ENCODE peak calls at places on chromosomes 13 and 19, in six cellular contexts. H, Q, R, W, F and D are unnamed samples.

GRCh38 chr19:44856438-44857083 is 10.5 kb downstream of the NECTIN2 start:
- DNase-seq in F (no peak), H (peak; percentile 64), R (peak; percentile 32), W (no peak), Q (no peak), D (no peak)

GRCh38 chr19:9362905-9363304 is at the start of gene ZNF177:
- DNase-seq in R (peak; percentile 22), Q (no peak), F (no peak), H (no peak), W (no peak), D (peak; percentile 79)

GRCh38 chr13:30739646-30740642 is 4.6 kb downstream of the ALOX5AP start:
- DNase-seq in H (no peak), W (peak; percentile 52), Q (no peak), F (peak; percentile 76), R (no peak), D (no peak)

GRCh38 chr19:33300016-33300981 is 2.0 kb downstream of the CEBPA start:
- DNase-seq in W (no peak), H (peak; percentile 55), R (no peak), Q (no peak), F (no peak), D (peak; percentile 32)

GRCh38 chr19:32662186-32662585 is 12.8 kb downstream of the ANKRD27 start:
- DNase-seq in F (no peak), Q (no peak), W (no peak), H (no peak), R (no peak), D (no peak)

GRCh38 chr13:83589816-83590215 is 292.5 kb downstream of the SLITRK1 start:
- DNase-seq in F (no peak), Q (no peak), H (no peak), R (no peak), W (no peak), D (no peak)

GRCh38 chr19:58563034-58563573 is 4.7 kb upstream of the UBE2M start:
- DNase-seq in H (no peak), F (no peak), R (no peak), W (no peak), Q (no peak), D (peak; percentile 78)

GRCh38 chr13:38350114-38350617 is 515 bp downstream of the UFM1 start:
- DNase-seq in W (peak; percentile 35), H (peak; percentile 49), F (no peak), Q (no peak), R (peak; percentile 13), D (peak; percentile 41)

GRCh38 chr19:16627194-16627927 is 643 bp downstream of the MED26 start:
- DNase-seq in H (peak; percentile 10), Q (no peak), R (no peak), F (no peak), W (no peak), D (peak; percentile 44)

GRCh38 chr13:40452038-40452666 is 214.3 kb downstream of the FOXO1 start:
- DNase-seq in F (no peak), H (no peak), W (no peak), R (no peak), Q (no peak), D (no peak)

GRCh38 chr19:32750441-32751055 is 31.0 kb downstream of the TDRD12 start:
- DNase-seq in Q (no peak), R (no peak), W (no peak), F (no peak), H (no peak), D (no peak)

GRCh38 chr19:35225951-35226350 is 2.6 kb downstream of the FAM187B start:
- DNase-seq in F (no peak), H (no peak), W (no peak), Q (no peak), R (no peak), D (no peak)

GRCh38 chr13:73059460-73060250 is 850 bp downstream of the KLF5 start:
- DNase-seq in F (no peak), W (no peak), R (peak; percentile 34), H (peak; percentile 52), Q (no peak), D (no peak)

GRCh38 chr13:112967666-112968379 is 1.2 kb upstream of the MCF2L start:
- DNase-seq in F (no peak), R (no peak), Q (no peak), W (no peak), H (no peak), D (no peak)

GRCh38 chr13:112969692-112970338 is 801 bp downstream of the MCF2L start:
- DNase-seq in H (no peak), F (no peak), W (no peak), Q (no peak), R (no peak), D (peak; percentile 78)

GRCh38 chr13:112970552-112971287 is 1.7 kb downstream of the MCF2L start:
- DNase-seq in H (no peak), Q (no peak), W (no peak), F (no peak), R (no peak), D (no peak)

GRCh38 chr13:112968380-112968909 is 569 bp upstream of the MCF2L start:
- DNase-seq in Q (no peak), R (no peak), H (no peak), F (no peak), W (no peak), D (peak; percentile 82)

DNA sequence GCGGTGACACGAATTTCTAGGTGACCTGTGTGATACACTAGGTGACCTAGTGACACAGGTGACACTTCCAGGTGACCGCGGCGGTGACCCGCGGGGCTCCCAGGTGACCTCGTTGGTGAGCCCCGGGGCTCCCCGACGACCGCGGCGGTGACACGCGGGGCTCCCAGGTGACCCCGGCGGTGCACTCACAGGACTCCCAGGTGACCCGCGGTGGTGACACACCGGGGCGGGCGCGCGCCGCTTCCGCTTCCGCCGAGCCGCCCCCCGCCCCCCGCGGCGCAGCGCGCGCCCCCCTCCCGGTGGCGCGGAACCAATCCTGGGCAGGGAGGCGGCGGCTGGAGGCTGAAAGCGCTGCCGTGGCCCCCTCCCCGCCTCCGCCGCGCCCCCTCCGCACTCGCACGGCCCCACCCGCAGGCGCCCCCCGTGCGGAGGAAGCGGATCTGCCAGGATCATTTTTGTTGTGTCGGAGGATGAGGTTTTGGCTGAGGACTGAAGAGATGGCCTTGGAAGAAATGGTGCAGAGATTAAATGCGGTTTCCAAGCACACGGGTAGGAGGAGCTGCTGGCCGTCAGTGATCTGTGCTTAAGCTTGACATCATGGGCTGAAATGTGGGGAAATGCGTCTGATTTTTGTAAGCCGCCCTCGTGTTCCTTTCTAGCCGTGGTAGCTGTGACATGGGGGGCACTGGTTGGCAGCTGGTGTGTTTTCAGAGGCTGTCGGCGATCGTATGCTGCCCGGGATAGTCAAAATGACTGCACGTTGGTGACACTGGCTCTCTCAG is at the start of gene MCF2L:
- DNase-seq in Q (no peak), W (no peak), R (no peak), H (peak; percentile 56), F (no peak), D (peak; percentile 93)
- H3K4me2 ChIP-seq in Q (peak within 1 kb of the TSS; percentile 69), W (peak within 1 kb of the TSS; percentile 75), R (no peak within 1 kb of the TSS), H (peak within 1 kb of the TSS; percentile 98), F (peak within 1 kb of the TSS; percentile 63), D (peak within 1 kb of the TSS; percentile 29)

GRCh38 chr13:98842074-98842473 is 89.6 kb upstream of the SLC15A1 start:
- DNase-seq in R (no peak), W (no peak), Q (no peak), H (peak; percentile 29), F (no peak), D (no peak)

GRCh38 chr13:98842858-98843481 is 90.5 kb upstream of the SLC15A1 start:
- DNase-seq in H (peak; percentile 69), W (peak; percentile 57), F (peak; percentile 38), Q (no peak), R (peak; percentile 48), D (peak; percentile 72)

GRCh38 chr13:98838776-98839175 is 86.3 kb upstream of the SLC15A1 start:
- DNase-seq in W (no peak), H (no peak), Q (no peak), F (no peak), R (no peak), D (no peak)

GRCh38 chr13:98837896-98838295 is 85.4 kb upstream of the SLC15A1 start:
- DNase-seq in F (no peak), Q (no peak), H (no peak), R (no peak), W (no peak), D (no peak)

GRCh38 chr13:98839826-98840769 is 87.6 kb upstream of the SLC15A1 start:
- DNase-seq in H (peak; percentile 46), W (peak; percentile 35), F (no peak), Q (peak; percentile 54), R (peak; percentile 41), D (peak; percentile 72)
- TF ChIP-seq SIN3A in H (no peak), W (no peak), F (no peak), Q (no peak), R (no peak), D (no peak)

DNA sequence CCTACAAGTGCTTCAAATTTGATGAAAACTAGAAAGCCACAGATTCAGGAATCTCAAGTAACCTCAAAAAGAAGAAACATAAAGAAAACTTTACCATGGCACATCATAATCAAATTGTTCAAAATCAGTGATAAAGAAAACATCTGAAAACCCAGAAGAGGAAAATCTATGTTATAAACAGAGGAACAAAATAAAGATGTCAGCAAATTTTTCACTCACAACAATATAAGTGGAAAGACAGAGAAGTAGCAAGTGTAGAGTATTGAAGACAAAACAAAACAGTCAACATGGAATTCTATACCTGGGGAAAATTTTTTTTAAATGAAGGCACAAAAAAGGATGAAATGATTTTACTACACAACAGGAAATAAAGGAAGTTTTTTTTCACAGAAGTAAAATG is 470.9 kb downstream of the DACH1 start:
- DNase-seq in Q (no peak), W (no peak), F (no peak), R (no peak), H (no peak), D (no peak)
- TF ChIP-seq POLR2AphosphoS5 in Q (no peak), W (no peak), F (no peak), R (no peak), H (no peak), D (no peak)

GRCh38 chr19:49389406-49389805 is 1.4 kb downstream of the KASH5 start:
- DNase-seq in Q (no peak), W (no peak), R (no peak), F (no peak), H (no peak), D (no peak)

GRCh38 chr19:49393871-49394270 is 5.8 kb downstream of the KASH5 start:
- DNase-seq in H (no peak), F (no peak), Q (no peak), R (no peak), W (no peak), D (no peak)

GRCh38 chr19:49390978-49391304 is 2.9 kb downstream of the KASH5 start:
- DNase-seq in Q (no peak), R (peak; percentile 27), F (no peak), H (no peak), W (no peak), D (no peak)

GRCh38 chr19:49390131-49390977 is 2.3 kb downstream of the KASH5 start:
- DNase-seq in H (no peak), R (no peak), W (no peak), F (no peak), Q (no peak), D (no peak)

DNA sequence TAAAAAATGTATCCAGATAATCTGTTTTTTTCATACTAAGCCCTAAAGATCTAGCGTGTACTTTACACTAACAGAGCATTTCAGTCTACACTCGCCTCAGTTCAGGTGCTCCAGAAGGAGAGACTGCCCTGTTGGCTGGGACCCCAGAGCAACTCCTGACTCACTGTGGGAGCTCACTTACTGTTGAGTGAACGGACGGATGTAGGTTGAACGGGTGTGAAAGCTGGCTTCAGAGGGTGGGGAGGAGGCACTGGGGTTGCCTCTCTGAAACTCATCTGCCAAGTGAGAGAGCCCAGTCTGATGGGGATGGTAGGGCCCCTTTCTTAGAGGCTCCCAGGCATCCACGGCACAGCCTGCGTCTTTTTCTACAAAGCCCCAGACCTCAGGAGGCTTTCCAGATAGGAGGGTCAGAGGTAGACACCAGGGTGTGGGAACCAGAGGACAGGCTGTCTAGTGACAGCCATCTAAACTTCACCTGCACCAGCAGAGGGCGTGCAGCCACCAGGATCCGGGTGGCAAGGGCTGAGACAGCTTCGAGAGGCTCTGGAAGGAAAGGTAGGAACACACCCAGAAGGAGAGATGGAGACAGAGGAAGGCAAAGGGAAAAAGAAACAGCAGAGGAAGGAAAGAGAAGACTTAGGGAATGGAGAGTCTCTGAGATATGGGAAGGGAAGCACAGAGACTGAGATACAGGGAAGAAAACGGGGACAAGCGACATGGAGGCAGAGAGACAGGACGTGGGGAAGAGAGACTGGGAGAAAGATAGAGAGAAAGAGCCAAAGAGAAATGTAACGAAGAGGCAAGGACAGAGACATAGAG is 3.7 kb downstream of the KASH5 start:
- DNase-seq in R (peak; percentile 89), Q (peak; percentile 62), H (peak; percentile 63), F (peak; percentile 40), W (peak; percentile 60), D (peak; percentile 88)
- H3K4me2 ChIP-seq in R (peak overlapping the region; percentile 58), Q (no peak overlapping the region), H (no peak overlapping the region), F (no peak overlapping the region), W (peak overlapping the region; percentile 57), D (no peak overlapping the region)